ENCODE peak calls at places on chromosomes 11 and 22, in four cellular contexts. K is activated CD8-positive, alpha-beta memory T cell treated with anti-CD3 and anti-CD28 coated beads, Interleukin-2, amount 50 U/mL, for 48 hours; E is activated T-helper 1 cell treated with anti-CD3 and anti-CD28 coated beads, Interleukin-12 subunit alpha, Interleukin-12 subunit beta, Interleukin-2, Interleukin-4 antibody, amounts not matched to agents 30 ng/mL and 10 ng/mL and 1 ng/mL, durations not matched to agents 14 hours and 24 hours and 36 hours; W is NCI-H1105. Z is an unnamed sample.

GRCh38 chr11:117180661-117181585 is 2.4 kb downstream of the SIDT2 start:
- DNase-seq in K (peak), E (peak), W (no peak), Z (peak)

GRCh38 chr11:69280994-69281393 is 13.0 kb upstream of the MYEOV start:
- DNase-seq in K (no peak), E (no peak), W (no peak), Z (no peak)

GRCh38 chr11:112216591-112217105 is 9.6 kb upstream of the PTS start:
- DNase-seq in K (no peak), E (no peak), W (no peak), Z (no peak)

GRCh38 chr11:34978236-34979191 is 62.1 kb downstream of the PDHX start:
- DNase-seq in K (no peak), E (no peak), W (no peak), Z (no peak)

GRCh38 chr11:1750840-1751520 is 585 bp upstream of the IFITM10 start:
- DNase-seq in K (no peak), E (no peak), W (no peak), Z (peak)

GRCh38 chr11:99020324-99021225 is at the start of gene CNTN5:
- DNase-seq in K (peak), E (no peak), W (peak), Z (no peak)

GRCh38 chr11:116310215-116310614 is 462.6 kb downstream of the BUD13 start:
- DNase-seq in K (no peak), E (no peak), W (no peak), Z (no peak)

GRCh38 chr11:96817488-96817887 is 427.7 kb downstream of the JRKL start:
- DNase-seq in K (no peak), E (no peak), W (no peak), Z (no peak)

GRCh38 chr11:1263036-1263435 is 40.2 kb downstream of the MUC5B start:
- DNase-seq in K (no peak), E (no peak), W (no peak), Z (no peak)

GRCh38 chr11:55942785-55943392 is 6.7 kb upstream of the OR5I1 start:
- DNase-seq in K (no peak), E (no peak), W (peak), Z (no peak)

GRCh38 chr11:75052457-75052856 is 44.2 kb downstream of the OR2AT4 start:
- DNase-seq in K (no peak), E (no peak), W (no peak), Z (no peak)

GRCh38 chr11:9861860-9862725 is 198.2 kb downstream of the SWAP70 start:
- DNase-seq in K (peak), E (peak), W (peak), Z (no peak)

GRCh38 chr11:2912498-2912897 is 16.7 kb downstream of the PHLDA2 start:
- DNase-seq in K (no peak), E (no peak), W (no peak), Z (peak)

GRCh38 chr11:77580712-77581337 is 8.9 kb upstream of the AQP11 start:
- DNase-seq in K (no peak), E (no peak), W (no peak), Z (no peak)

GRCh38 chr11:86302092-86302793 is at the start of gene HIKESHI:
- DNase-seq in K (peak), E (peak), W (peak), Z (peak)

GRCh38 chr22:24423519-24424000 is 3.8 kb upstream of the ADORA2A start:
- DNase-seq in K (peak), E (peak), W (no peak), Z (peak)

GRCh38 chr11:71991494-71991893 is 7.2 kb upstream of the IL18BP start:
- DNase-seq in K (no peak), E (no peak), W (no peak), Z (no peak)

GRCh38 chr11:62048101-62048500 is 75.7 kb upstream of the INCENP start:
- DNase-seq in K (no peak), E (no peak), W (no peak), Z (no peak)

GRCh38 chr11:95922536-95923440 is 1.1 kb downstream of the MTMR2 start:
- DNase-seq in K (no peak), E (no peak), W (no peak), Z (no peak)

GRCh38 chr11:106603971-106604370 is 414.3 kb downstream of the GUCY1A2 start:
- DNase-seq in K (no peak), E (no peak), W (no peak), Z (no peak)

GRCh38 chr11:1943576-1943975 is 3.6 kb upstream of the MRPL23 start:
- DNase-seq in K (no peak), E (no peak), W (no peak), Z (peak)

GRCh38 chr11:14314127-14314526 is 44.9 kb downstream of the RRAS2 start:
- DNase-seq in K (no peak), E (no peak), W (no peak), Z (no peak)

GRCh38 chr11:20081336-20081735 is 78.9 kb downstream of the DBX1 start:
- DNase-seq in K (no peak), E (no peak), W (no peak), Z (no peak)

GRCh38 chr11:19073454-19074415 is 13.2 kb upstream of the MRGPRX2 start:
- DNase-seq in K (no peak), E (no peak), W (no peak), Z (no peak)

GRCh38 chr11:2217211-2218081 is 45.8 kb upstream of the TH start:
- DNase-seq in K (no peak), E (no peak), W (no peak), Z (peak)

GRCh38 chr11:66417000-66417399 is 3.8 kb upstream of the NPAS4 start:
- DNase-seq in K (no peak), E (no peak), W (no peak), Z (no peak)

GRCh38 chr11:93652161-93652597 is 9.3 kb upstream of the CEP295 start:
- DNase-seq in K (no peak), E (no peak), W (peak), Z (no peak)

GRCh38 chr11:126061707-126062678 is 673 bp downstream of the CDON start:
- DNase-seq in K (peak), E (no peak), W (peak), Z (no peak)

GRCh38 chr11:108875134-108875533 is 210.3 kb downstream of the DDX10 start:
- DNase-seq in K (no peak), E (no peak), W (no peak), Z (no peak)

GRCh38 chr11:44600739-44601416 is 35.4 kb downstream of the CD82 start:
- DNase-seq in K (no peak), E (no peak), W (no peak), Z (peak)

GRCh38 chr11:92975285-92975684 is 5.8 kb downstream of the MTNR1B start:
- DNase-seq in K (no peak), E (no peak), W (no peak), Z (no peak)

GRCh38 chr11:7019500-7020182 is 505 bp downstream of the ZNF214 start:
- DNase-seq in K (no peak), E (no peak), W (no peak), Z (no peak)

GRCh38 chr11:74710291-74710938 is 20.8 kb downstream of the CHRDL2 start:
- DNase-seq in K (no peak), E (no peak), W (no peak), Z (no peak)

GRCh38 chr22:30216710-30217109 is 29.8 kb downstream of the LIF start:
- DNase-seq in K (no peak), E (no peak), W (no peak), Z (no peak)

GRCh38 chr11:64305691-64306562 is 603 bp downstream of the ESRRA start:
- DNase-seq in K (peak), E (peak), W (peak), Z (no peak)

GRCh38 chr11:10405858-10406592 is 49.0 kb upstream of the AMPD3 start:
- DNase-seq in K (no peak), E (peak), W (peak), Z (peak)

GRCh38 chr11:47592276-47592675 is 1.9 kb downstream of the C1QTNF4 start:
- DNase-seq in K (no peak), E (no peak), W (no peak), Z (no peak)

GRCh38 chr11:75341583-75341982 is 9.9 kb downstream of the ARRB1 start:
- DNase-seq in K (no peak), E (no peak), W (no peak), Z (no peak)

GRCh38 chr22:24063361-24063760 is 52.3 kb downstream of the CABIN1 start:
- DNase-seq in K (no peak), E (no peak), W (no peak), Z (no peak)

GRCh38 chr22:35037089-35037488 is 28.9 kb upstream of the ISX start:
- DNase-seq in K (no peak), E (no peak), W (no peak), Z (no peak)

Z was measured in osteocyte.